ENCODE peak calls at places on chromosome 7, in four cellular contexts. One of them, this sample, is unnamed.

GRCh38 chr7:152054377-152055230 is 29.1 kb downstream of the GALNT11 start:
- DNase-seq in CD8-positive, alpha-beta T cell: no peak
- DNase-seq in CD4-positive, alpha-beta T cell: no peak
- DNase-seq in stimulated activated CD8-positive, alpha-beta memory T cell treated with anti-CD3 and anti-CD28 coated beads, Interleukin-4, amount 100 ng/mL, for 24 hours: no peak
- DNase-seq in this sample: peak

GRCh38 chr7:28626191-28626590 is 213.9 kb downstream of the CREB5 start:
- DNase-seq in CD8-positive, alpha-beta T cell: no peak
- DNase-seq in CD4-positive, alpha-beta T cell: no peak
- DNase-seq in stimulated activated CD8-positive, alpha-beta memory T cell treated with anti-CD3 and anti-CD28 coated beads, Interleukin-4, amount 100 ng/mL, for 24 hours: no peak
- DNase-seq in this sample: no peak

GRCh38 chr7:104814671-104815400 is 199.2 kb upstream of the KMT2E start:
- DNase-seq in CD8-positive, alpha-beta T cell: no peak
- DNase-seq in CD4-positive, alpha-beta T cell: no peak
- DNase-seq in stimulated activated CD8-positive, alpha-beta memory T cell treated with anti-CD3 and anti-CD28 coated beads, Interleukin-4, amount 100 ng/mL, for 24 hours: no peak
- DNase-seq in this sample: no peak

GRCh38 chr7:107044347-107045194 is at the start of gene PRKAR2B:
- DNase-seq in CD8-positive, alpha-beta T cell: peak
- DNase-seq in CD4-positive, alpha-beta T cell: peak
- DNase-seq in stimulated activated CD8-positive, alpha-beta memory T cell treated with anti-CD3 and anti-CD28 coated beads, Interleukin-4, amount 100 ng/mL, for 24 hours: peak
- DNase-seq in this sample: peak

GRCh38 chr7:19442016-19442785 is 266.6 kb downstream of the POLR1F start:
- DNase-seq in CD8-positive, alpha-beta T cell: no peak
- DNase-seq in CD4-positive, alpha-beta T cell: no peak
- DNase-seq in stimulated activated CD8-positive, alpha-beta memory T cell treated with anti-CD3 and anti-CD28 coated beads, Interleukin-4, amount 100 ng/mL, for 24 hours: no peak
- DNase-seq in this sample: peak

GRCh38 chr7:41792099-41792498 is 89.2 kb upstream of the INHBA start:
- DNase-seq in CD8-positive, alpha-beta T cell: no peak
- DNase-seq in CD4-positive, alpha-beta T cell: no peak
- DNase-seq in stimulated activated CD8-positive, alpha-beta memory T cell treated with anti-CD3 and anti-CD28 coated beads, Interleukin-4, amount 100 ng/mL, for 24 hours: no peak
- DNase-seq in this sample: peak

GRCh38 chr7:17849504-17849903 is 90.8 kb downstream of the SNX13 start:
- DNase-seq in CD8-positive, alpha-beta T cell: no peak
- DNase-seq in CD4-positive, alpha-beta T cell: no peak
- DNase-seq in stimulated activated CD8-positive, alpha-beta memory T cell treated with anti-CD3 and anti-CD28 coated beads, Interleukin-4, amount 100 ng/mL, for 24 hours: no peak
- DNase-seq in this sample: peak

GRCh38 chr7:2043316-2044039 is 189.3 kb downstream of the MAD1L1 start:
- DNase-seq in CD8-positive, alpha-beta T cell: no peak
- DNase-seq in CD4-positive, alpha-beta T cell: no peak
- DNase-seq in stimulated activated CD8-positive, alpha-beta memory T cell treated with anti-CD3 and anti-CD28 coated beads, Interleukin-4, amount 100 ng/mL, for 24 hours: no peak
- DNase-seq in this sample: no peak

GRCh38 chr7:12031186-12031585 is 179.9 kb upstream of the TMEM106B start:
- DNase-seq in CD8-positive, alpha-beta T cell: no peak
- DNase-seq in CD4-positive, alpha-beta T cell: no peak
- DNase-seq in stimulated activated CD8-positive, alpha-beta memory T cell treated with anti-CD3 and anti-CD28 coated beads, Interleukin-4, amount 100 ng/mL, for 24 hours: no peak
- DNase-seq in this sample: no peak

GRCh38 chr7:43199761-43200160 is 87.3 kb downstream of the HECW1 start:
- DNase-seq in CD8-positive, alpha-beta T cell: no peak
- DNase-seq in CD4-positive, alpha-beta T cell: no peak
- DNase-seq in stimulated activated CD8-positive, alpha-beta memory T cell treated with anti-CD3 and anti-CD28 coated beads, Interleukin-4, amount 100 ng/mL, for 24 hours: no peak
- DNase-seq in this sample: no peak

This sample was measured in AG08395.